ENCODE peak calls at places on chromosome 5, in ten cellular contexts. K is IMR-90; C is GM12865; X is NB4; N is colonic mucosa; W is DND-41; E is AG10803; P is BE2C; J is CD4-positive, CD25-positive, alpha-beta regulatory T cell; T is hepatocyte. Q is an unnamed sample.

GRCh38 chr5:1344975-1345838 is at the start of gene CLPTM1L:
- DNase-seq in K (peak), X (peak), P (peak), N (peak), C (peak), E (peak), J (peak), W (peak), T (peak), Q (peak)

GRCh38 chr5:53109436-53110127 is at the start of gene MOCS2:
- DNase-seq in T (peak), J (peak), K (peak), N (peak), X (peak), C (peak), E (peak), P (peak), W (peak), Q (peak)

GRCh38 chr5:163943546-163943945 is 438.1 kb downstream of the MAT2B start:
- DNase-seq in J (no peak), K (peak), E (peak), T (no peak), P (no peak), N (no peak), W (no peak), X (no peak), C (peak), Q (no peak)

GRCh38 chr5:169934990-169935389 is 45.3 kb downstream of the INSYN2B start:
- DNase-seq in P (peak), X (no peak), N (no peak), W (no peak), J (no peak), T (no peak), K (peak), E (peak), C (no peak), Q (no peak)

GRCh38 chr5:150066436-150066835 is 19.9 kb downstream of the CSF1R start:
- DNase-seq in T (no peak), W (no peak), N (no peak), X (no peak), P (no peak), C (no peak), E (no peak), J (no peak), K (no peak), Q (no peak)

GRCh38 chr5:36079200-36079761 is 12.6 kb upstream of the UGT3A2 start:
- DNase-seq in C (peak), P (peak), W (peak), T (peak), E (peak), K (peak), X (peak), N (peak), J (no peak), Q (peak)

GRCh38 chr5:112165399-112165798 is 253.7 kb downstream of the EPB41L4A start:
- DNase-seq in P (no peak), C (no peak), K (no peak), W (no peak), T (no peak), N (no peak), X (peak), E (no peak), J (no peak), Q (no peak)

GRCh38 chr5:57004800-57005199 is 52.9 kb upstream of the MIER3 start:
- DNase-seq in K (no peak), T (peak), E (no peak), N (no peak), J (no peak), X (no peak), C (no peak), P (no peak), W (no peak), Q (no peak)

GRCh38 chr5:143576721-143577484 is 173.4 kb upstream of the NR3C1 start:
- DNase-seq in N (no peak), C (no peak), E (peak), X (no peak), P (no peak), J (no peak), K (peak), W (no peak), T (peak), Q (no peak)

GRCh38 chr5:100852988-100853449 is 50.1 kb downstream of the ST8SIA4 start:
- DNase-seq in X (peak), T (no peak), P (no peak), J (no peak), C (peak), N (no peak), E (no peak), K (no peak), W (no peak), Q (no peak)

GRCh38 chr5:174731214-174732039 is 7.0 kb downstream of the MSX2 start:
- DNase-seq in X (no peak), E (no peak), K (no peak), T (no peak), C (no peak), J (no peak), P (no peak), N (no peak), W (no peak), Q (no peak)

GRCh38 chr5:125463441-125464092 is 717.1 kb upstream of the ZNF608 start:
- DNase-seq in K (peak), E (no peak), T (no peak), P (no peak), J (no peak), C (no peak), X (no peak), N (no peak), W (no peak), Q (no peak)

DNA sequence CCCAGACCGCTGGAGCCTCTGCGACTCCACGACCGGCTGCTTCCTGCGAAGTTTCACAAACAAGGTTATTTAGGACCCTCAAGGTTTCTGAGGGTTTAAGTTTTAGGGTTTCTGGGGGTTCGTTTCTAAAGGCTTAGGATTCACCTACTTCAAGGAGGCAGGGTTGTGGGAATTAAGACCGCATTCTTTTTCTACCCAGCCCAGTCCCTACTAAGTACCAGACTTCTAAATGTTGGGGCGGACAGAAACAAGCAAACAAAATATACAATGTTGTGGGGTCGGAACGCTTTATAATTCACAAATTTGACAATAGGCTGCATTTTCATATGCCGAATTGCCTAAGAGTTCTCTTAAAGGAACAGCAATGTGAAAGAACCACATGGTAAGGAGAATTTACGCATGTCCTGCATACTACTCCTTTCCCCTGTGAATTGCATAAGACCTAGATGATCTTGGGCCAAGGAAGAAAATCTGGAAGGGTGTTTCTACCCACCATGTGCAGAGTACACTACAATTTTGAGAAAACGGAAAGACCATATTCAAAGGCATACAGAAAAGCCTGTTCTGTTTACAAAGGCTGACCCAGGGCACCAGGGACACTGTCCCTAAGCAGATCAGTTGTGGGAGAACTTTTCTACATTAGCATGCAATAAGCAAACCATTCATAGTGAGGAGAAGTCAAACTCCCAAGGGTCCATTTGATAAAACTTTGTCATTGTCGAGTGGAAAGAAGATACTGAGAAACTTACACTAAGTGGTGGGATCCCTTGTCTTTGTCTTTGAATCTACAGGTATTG is 457.3 kb downstream of the RAB3C start:
- DNase-seq in N (no peak), C (no peak), W (no peak), E (peak), K (no peak), X (peak), T (no peak), J (no peak), P (no peak), Q (no peak)
- H3K4me3 ChIP-seq in N (peak), C (peak), W (peak), E (peak), K (peak), X (peak), T (peak), J (peak), P (peak), Q (peak)

DNA sequence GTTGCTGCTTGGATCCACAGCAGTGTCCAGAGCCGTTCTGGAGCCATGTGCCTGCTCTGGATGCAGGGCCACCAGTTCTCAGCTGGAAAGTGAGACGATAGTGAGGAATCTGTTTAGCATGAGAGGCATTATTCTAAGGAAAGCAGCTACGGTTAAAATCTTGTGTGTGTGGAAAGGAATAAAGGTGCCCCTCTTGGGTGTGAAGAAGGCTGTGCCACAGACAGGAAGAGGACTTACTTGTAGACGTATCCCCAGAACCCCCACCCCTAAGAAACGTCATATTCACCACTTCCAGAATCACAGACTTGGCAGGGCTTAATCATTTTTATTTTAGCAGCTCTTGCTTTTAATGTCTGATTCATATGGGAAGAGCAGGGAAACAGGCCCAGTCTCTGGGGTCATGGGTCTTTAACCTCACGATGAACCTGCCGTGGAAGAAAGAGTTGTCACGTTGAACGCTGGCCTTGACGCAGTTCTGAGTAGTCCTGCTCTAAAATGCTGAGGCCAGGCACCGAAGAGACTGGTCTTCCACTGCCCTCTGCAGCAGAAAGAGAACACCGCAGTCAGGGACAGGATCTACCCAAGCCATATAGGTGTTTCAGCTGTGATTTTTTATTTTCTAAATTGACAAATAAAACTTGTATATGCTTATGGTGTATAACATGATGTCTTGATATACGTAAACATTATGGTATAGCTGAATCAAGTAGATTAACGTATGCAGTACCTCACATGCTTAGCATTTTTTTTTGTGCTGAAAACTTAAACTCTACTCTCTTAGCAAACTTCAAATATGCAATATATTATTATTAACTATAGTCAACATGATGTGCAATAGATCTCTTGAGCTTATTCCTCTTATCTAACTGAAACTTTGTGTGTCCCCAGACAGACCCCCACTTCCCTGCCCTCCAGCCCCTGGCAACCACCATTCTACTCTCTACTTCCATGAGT is 38.8 kb downstream of the CARTPT start:
- DNase-seq in P (peak), W (peak), E (peak), C (peak), J (peak), N (peak), K (peak), T (peak), X (peak), Q (peak)
- H3K4me3 ChIP-seq in P (peak), W (no peak), E (peak), C (no peak), J (peak), N (no peak), K (no peak), T (no peak), X (no peak), Q (peak)

GRCh38 chr5:180353226-180353962 is at the start of gene GFPT2:
- DNase-seq in P (peak), C (peak), K (peak), W (no peak), E (peak), T (peak), J (peak), N (peak), X (no peak), Q (peak)
- H3K4me3 ChIP-seq in P (peak), C (peak), K (peak), W (no peak), E (peak), T (peak), J (no peak), N (peak), X (no peak), Q (peak)

GRCh38 chr5:15748266-15748665 is 248.3 kb downstream of the FBXL7 start:
- DNase-seq in C (no peak), P (no peak), W (no peak), J (no peak), X (no peak), T (no peak), N (no peak), E (no peak), K (no peak), Q (no peak)

GRCh38 chr5:15757103-15757502 is 257.1 kb downstream of the FBXL7 start:
- DNase-seq in W (no peak), C (no peak), K (peak), X (no peak), J (no peak), P (no peak), E (peak), N (no peak), T (no peak), Q (no peak)

GRCh38 chr5:15757635-15758034 is 257.7 kb downstream of the FBXL7 start:
- DNase-seq in E (no peak), W (no peak), C (no peak), P (no peak), K (no peak), J (no peak), T (no peak), X (no peak), N (no peak), Q (no peak)

DNA sequence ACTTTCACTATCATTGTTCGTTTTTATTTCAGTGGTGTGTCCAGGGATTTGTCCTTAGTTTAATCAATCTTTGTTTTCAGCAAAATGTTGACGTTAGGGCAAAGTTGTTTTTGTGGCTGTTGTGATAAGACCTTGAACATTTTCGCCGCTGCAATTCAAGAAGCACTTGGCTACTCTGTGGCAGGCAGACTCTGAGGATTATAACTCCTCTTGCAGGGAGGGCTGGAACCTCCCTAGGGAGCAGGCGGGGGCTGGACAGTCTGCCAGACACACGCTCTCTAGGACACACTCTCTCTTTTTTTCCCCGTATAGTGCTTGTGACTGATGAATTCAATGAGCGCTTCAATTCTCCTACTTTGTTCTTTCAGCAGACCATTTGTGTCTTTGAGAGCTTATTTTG is 252.9 kb downstream of the FBXL7 start:
- DNase-seq in X (no peak), K (peak), J (no peak), T (peak), N (no peak), P (peak), C (no peak), E (peak), W (no peak), Q (peak)
- H3K4me3 ChIP-seq in X (no peak), K (peak), J (no peak), T (no peak), N (no peak), P (peak), C (no peak), E (peak), W (no peak), Q (peak)

GRCh38 chr5:28947865-28948264 is 1909.5 kb upstream of the CDH9 start:
- DNase-seq in K (no peak), T (no peak), N (no peak), E (no peak), C (no peak), P (no peak), J (no peak), X (no peak), W (no peak), Q (no peak)
- H3K4me3 ChIP-seq in K (no peak), T (no peak), N (no peak), E (no peak), C (no peak), P (no peak), J (no peak), X (no peak), W (no peak), Q (no peak)

Q was measured in SJCRH30.